ENCODE peak calls at places on chromosomes 1 and 21, in five cellular contexts. G is lower lobe of right lung, J is A549, P is GM13977, D is HFF-Myc. O is an unnamed sample.

GRCh38 chr1:25735956-25736529 is 64.0 kb upstream of the SELENON start:
- DNase-seq in G (no peak), J (no peak), P (no peak), D (no peak), O (no peak)

GRCh38 chr1:194705123-194705522 is 1518.7 kb upstream of the B3GALT2 start:
- DNase-seq in G (no peak), J (no peak), P (no peak), D (no peak), O (no peak)

GRCh38 chr1:169390303-169390702 is 22.3 kb downstream of the BLZF1 start:
- DNase-seq in G (no peak), J (no peak), P (peak), D (no peak), O (no peak)

GRCh38 chr1:40662864-40663263 is 2.6 kb downstream of the RIMS3 start:
- DNase-seq in G (no peak), J (no peak), P (no peak), D (no peak), O (no peak)

GRCh38 chr1:156619582-156619955 is 354 bp downstream of the HAPLN2 start:
- DNase-seq in G (no peak), J (no peak), P (no peak), D (no peak), O (no peak)

GRCh38 chr1:238772321-238772720 is 614.0 kb upstream of the CHRM3 start:
- DNase-seq in G (no peak), J (no peak), P (no peak), D (no peak), O (no peak)

GRCh38 chr1:26786437-26787380 is 1.0 kb upstream of the PIGV start:
- DNase-seq in G (peak), J (no peak), P (peak), D (no peak), O (peak)

GRCh38 chr1:81115422-81115821 is 685.3 kb upstream of the ADGRL2 start:
- DNase-seq in G (no peak), J (no peak), P (no peak), D (no peak), O (no peak)

GRCh38 chr1:174258148-174258550 is 98.8 kb downstream of the RABGAP1L start:
- DNase-seq in G (no peak), J (peak), P (peak), D (peak), O (peak)

GRCh38 chr1:24374891-24375786 is 38.4 kb downstream of the STPG1 start:
- DNase-seq in G (no peak), J (no peak), P (no peak), D (no peak), O (no peak)

GRCh38 chr1:78490861-78491310 is at the start of gene PTGFR:
- DNase-seq in G (peak), J (no peak), P (no peak), D (no peak), O (peak)

GRCh38 chr1:31695327-31695726 is 8.5 kb downstream of the COL16A1 start:
- DNase-seq in G (no peak), J (no peak), P (no peak), D (no peak), O (no peak)

GRCh38 chr1:45848714-45849113 is 45.3 kb downstream of the MAST2 start:
- DNase-seq in G (no peak), J (no peak), P (no peak), D (no peak), O (no peak)

GRCh38 chr1:233061265-233061664 is 110.9 kb downstream of the NTPCR start:
- DNase-seq in G (no peak), J (no peak), P (no peak), D (no peak), O (no peak)

GRCh38 chr1:36752891-36753361 is 270.2 kb upstream of the CSF3R start:
- DNase-seq in G (no peak), J (no peak), P (no peak), D (no peak), O (no peak)

GRCh38 chr1:223835754-223836153 is 10.0 kb downstream of the TP53BP2 start:
- DNase-seq in G (no peak), J (no peak), P (no peak), D (no peak), O (no peak)

GRCh38 chr1:225451840-225452515 is 24.1 kb upstream of the LBR start:
- DNase-seq in G (no peak), J (no peak), P (no peak), D (no peak), O (no peak)

GRCh38 chr1:196660912-196661311 is 9.1 kb downstream of the CFH start:
- DNase-seq in G (no peak), J (peak), P (peak), D (no peak), O (no peak)

GRCh38 chr1:26666855-26667254 is 29.0 kb upstream of the ARID1A start:
- DNase-seq in G (no peak), J (no peak), P (no peak), D (peak), O (no peak)

GRCh38 chr1:242872521-242872920 is 348.0 kb upstream of the PLD5 start:
- DNase-seq in G (no peak), J (no peak), P (no peak), D (no peak), O (no peak)

GRCh38 chr1:242873661-242874060 is 349.2 kb upstream of the PLD5 start:
- DNase-seq in G (no peak), J (no peak), P (no peak), D (no peak), O (no peak)

GRCh38 chr1:242871631-242872030 is 347.1 kb upstream of the PLD5 start:
- DNase-seq in G (no peak), J (no peak), P (no peak), D (no peak), O (no peak)

GRCh38 chr1:242876021-242876420 is 351.5 kb upstream of the PLD5 start:
- DNase-seq in G (no peak), J (peak), P (no peak), D (no peak), O (no peak)

DNA sequence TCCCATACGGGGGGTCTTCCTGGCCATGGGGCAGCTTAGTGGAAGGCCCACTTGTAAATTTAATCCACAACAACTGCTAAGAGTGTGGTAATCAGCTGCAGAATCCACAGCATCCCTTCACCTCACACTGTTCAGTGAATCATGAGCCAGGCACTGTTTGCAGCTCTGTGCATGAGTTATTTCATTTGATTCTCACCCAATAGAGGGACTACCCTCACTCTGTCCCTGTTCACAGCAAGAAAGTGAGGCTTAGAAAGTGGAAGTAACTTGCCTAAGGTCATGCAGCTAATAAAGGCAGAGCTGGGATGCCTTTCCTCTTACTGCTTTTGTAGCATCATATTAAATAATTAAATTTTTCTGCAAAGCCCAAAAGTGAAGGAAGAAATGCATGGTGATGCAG is 346.4 kb upstream of the PLD5 start:
- DNase-seq in G (no peak), J (no peak), P (no peak), D (no peak), O (no peak)
- TF ChIP-seq CTCF in G (no peak), J (no peak), P (no peak), D (no peak), O (no peak)

GRCh38 chr1:11784256-11784992 is 21.3 kb downstream of the MTHFR start:
- DNase-seq in G (no peak), J (no peak), P (no peak), D (no peak), O (no peak)

GRCh38 chr1:11786168-11786567 is 19.6 kb downstream of the MTHFR start:
- DNase-seq in G (no peak), J (no peak), P (no peak), D (no peak), O (no peak)

GRCh38 chr1:11783556-11783955 is 21.6 kb downstream of the C1orf167 start:
- DNase-seq in G (no peak), J (no peak), P (no peak), D (no peak), O (no peak)

GRCh38 chr1:11787251-11787803 is 18.4 kb downstream of the MTHFR start:
- DNase-seq in G (peak), J (no peak), P (no peak), D (no peak), O (no peak)

DNA sequence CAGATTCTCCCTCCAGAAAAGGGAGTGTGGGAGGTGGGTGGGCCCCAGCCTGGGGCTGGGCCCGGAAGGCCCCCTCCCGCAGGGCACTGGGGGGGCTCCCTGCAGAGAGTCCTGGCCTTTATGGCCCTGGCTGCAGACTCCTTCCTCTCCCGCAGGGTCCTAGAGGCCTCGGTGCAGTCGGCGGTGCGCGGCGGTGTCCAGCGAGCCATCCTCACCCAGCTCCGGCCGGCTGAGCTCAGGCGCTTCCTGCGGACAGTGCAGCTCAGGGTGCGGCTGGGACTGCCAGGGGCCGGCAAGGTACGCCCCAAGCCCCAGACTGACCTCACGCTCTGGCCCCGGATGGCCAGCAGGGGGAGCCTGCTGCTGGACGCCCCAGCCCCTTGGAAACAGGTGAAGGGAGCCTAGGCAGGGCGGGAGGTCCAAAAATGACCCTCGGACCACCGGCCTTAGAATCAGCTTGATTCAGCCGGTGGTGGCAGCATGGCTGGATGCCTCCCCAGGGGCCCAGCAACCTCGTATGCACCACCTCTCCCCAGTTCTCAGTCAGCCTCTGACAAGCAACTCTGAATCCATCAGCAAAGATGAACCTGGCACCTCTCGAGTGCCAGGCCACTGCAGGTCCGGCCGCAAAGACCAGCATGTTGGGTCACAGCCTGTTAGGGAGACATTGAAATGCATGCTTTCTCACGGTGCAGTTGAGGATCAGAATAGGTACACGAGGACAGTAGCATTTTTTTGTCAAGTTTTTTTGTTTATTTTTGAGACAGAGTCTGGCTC is 20.6 kb downstream of the MTHFR start:
- DNase-seq in G (peak), J (peak), P (peak), D (no peak), O (peak)
- TF ChIP-seq CTCF in G (peak), J (peak), P (peak), D (peak), O (peak)

DNA sequence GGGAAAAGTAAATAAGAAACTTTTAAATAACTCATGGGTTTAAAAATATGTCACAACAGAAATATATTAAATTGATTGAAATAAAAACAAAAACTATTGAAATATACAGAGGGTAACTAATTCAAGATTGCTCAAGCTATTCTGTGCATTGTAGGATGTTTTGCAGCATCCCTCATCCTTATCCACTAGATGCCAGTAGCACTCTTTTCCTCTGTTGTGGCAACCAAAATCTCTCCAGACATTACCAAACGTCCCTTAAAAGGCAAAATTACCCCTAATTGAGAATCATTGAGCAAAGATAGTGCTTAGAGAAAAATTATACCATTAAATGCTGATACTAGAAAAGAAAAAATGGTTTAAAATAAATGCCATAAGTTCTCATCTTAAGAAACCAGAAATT is 682.6 kb downstream of the RWDD3 start:
- DNase-seq in G (no peak), J (no peak), P (no peak), D (no peak), O (no peak)
- TF ChIP-seq CTCF in G (no peak), J (no peak), P (peak), D (no peak), O (no peak)

GRCh38 chr1:34918609-34919561 is 10.6 kb downstream of the DLGAP3 start:
- DNase-seq in G (peak), J (no peak), P (peak), D (no peak), O (peak)
- TF ChIP-seq CTCF in G (no peak), J (no peak), P (no peak), D (no peak), O (no peak)

GRCh38 chr1:32729254-32730046 is 26.9 kb upstream of the SYNC start:
- DNase-seq in G (no peak), J (peak), P (no peak), D (no peak), O (no peak)
- TF ChIP-seq CTCF in G (no peak), J (no peak), P (no peak), D (no peak), O (no peak)

GRCh38 chr1:171563675-171564074 is 58.4 kb upstream of the MYOCOS start:
- DNase-seq in G (no peak), J (no peak), P (no peak), D (no peak), O (no peak)

DNA sequence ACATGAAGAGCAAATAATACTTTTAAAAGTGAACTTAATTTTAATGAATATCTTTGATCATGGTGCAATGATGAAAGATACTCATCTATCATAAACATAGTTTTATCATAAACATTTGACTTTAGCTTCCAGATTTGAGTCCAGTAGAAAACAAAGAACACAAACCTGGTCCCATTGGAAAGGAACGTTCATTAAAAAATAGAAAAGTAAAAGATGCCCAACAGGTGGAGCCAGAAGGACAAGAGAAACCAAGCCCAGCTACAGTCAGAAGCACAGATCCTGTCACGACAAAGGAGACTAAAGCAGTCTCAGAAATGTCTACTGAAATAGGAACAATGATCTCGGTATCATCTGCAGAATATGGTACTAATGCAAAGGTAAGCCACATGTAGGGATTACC is 55.6 kb upstream of the MYOCOS start:
- DNase-seq in G (no peak), J (no peak), P (no peak), D (no peak), O (no peak)
- TF ChIP-seq CTCF in G (no peak), J (peak), P (peak), D (peak), O (no peak)

DNA sequence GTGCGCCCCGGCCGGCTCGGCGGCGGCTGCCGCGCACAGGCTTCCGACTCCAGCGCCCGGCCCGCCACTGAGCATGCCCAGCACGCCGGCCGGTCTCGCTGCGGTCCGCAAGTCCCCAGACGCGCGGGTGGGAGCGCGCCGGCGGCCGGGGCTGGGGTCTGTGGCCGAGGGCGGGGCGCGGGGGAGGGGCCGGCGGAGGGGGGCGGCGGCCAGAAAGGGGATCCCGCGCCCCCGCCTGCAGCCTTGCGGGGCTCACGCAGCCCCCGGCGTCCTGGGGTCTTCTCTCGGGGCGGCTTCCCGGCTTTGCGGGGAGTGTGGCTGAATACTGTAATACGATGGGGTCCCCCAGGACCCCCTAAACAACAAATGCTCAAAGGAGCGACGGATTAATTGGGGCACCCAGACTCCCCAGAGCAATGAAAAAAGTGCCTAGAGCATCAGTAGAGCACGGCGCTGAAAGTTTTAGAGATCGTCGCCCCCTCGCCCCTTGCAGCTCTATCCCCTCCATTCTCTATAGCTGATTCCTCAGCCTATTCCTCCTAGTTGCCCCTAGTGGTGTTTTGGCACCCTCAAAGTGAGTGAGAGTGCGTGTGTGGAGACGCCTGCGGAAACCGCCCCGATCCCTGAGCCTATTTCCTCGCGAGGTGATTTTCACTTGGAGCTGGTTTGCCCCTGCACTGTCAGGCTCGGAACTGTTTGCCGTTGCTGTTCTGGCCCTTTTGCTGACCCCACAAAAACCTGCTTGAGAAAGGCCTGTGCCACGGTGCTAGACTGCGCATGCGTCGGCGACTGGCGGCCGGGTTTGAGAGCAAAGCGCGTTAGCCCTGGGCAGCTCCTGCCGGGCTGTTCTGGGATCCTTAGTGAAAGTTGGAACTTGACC is at the start of gene VAV3:
- DNase-seq in G (peak), J (peak), P (peak), D (peak), O (peak)
- TF ChIP-seq CTCF in G (peak), J (no peak), P (no peak), D (no peak), O (no peak)

DNA sequence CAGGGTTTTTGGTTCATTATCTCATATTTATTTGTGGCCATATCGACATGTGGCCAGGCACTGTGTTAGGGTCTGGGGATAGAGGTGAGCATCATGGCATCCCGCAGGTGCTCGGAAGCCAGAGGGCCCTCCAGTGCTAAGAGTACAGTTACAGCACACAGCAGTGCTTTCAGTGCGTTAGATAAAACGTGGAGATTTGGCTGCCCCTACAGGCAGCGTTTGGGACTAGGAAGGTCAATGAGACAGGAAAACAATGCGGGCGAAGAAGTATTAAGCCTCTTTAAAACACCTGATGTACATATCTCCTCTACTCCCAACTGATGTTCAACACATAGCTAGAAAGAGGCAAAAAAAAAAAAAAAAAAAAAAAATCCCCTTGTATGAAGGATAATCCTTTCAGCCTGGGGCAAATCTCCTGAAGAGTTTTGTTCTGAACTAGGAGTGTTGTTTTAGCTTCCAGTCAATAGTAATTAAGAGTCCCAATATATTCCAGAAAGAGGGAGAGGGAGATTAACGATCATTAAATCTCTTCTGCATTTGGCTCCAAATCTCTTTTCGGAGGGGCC is 80.1 kb downstream of the CAPZB start:
- DNase-seq in G (no peak), J (no peak), P (no peak), D (no peak), O (no peak)
- TF ChIP-seq CTCF in G (no peak), J (no peak), P (no peak), D (peak), O (peak)

DNA sequence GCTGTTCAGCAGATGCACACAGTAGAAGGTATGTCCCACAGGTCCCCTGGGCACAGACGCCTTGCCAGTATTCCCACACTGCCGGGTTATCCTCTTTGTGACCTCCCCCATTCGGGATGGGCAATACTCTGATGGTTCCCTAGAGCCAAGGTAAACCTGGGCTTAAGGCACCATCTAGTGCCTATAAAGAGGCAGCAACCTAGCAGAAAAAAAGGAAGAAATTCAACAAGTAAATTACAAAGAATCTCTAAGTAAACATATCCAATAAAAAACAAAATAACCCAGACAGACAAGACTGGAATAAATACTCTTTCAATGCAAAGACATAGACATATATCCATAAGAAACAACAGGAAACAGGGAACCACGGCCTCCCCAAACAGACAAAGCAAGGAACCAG is 39.4 kb downstream of the HSF2BP start:
- DNase-seq in G (no peak), J (no peak), P (no peak), D (no peak), O (no peak)
- TF ChIP-seq CTCF in G (no peak), J (no peak), P (no peak), D (peak), O (no peak)